ENCODE peak calls at places on chromosomes 2 and 18, in nine cellular contexts. L is RWPE1, G is mesothelial cell of epicardium, N is sciatic nerve, C is NB4, Q is GM23338, T is T-helper 2 cell, B is HL-60, I is ACHN. W is an unnamed sample.

GRCh38 chr2:217466104-217466503 is 536.7 kb downstream of the TNS1 start:
- DNase-seq in L (no peak), G (no peak), N (no peak), C (no peak), Q (no peak), T (no peak), B (no peak), I (no peak), W (no peak)

GRCh38 chr18:57210711-57211411 is 64.0 kb downstream of the BOD1L2 start:
- DNase-seq in L (peak; percentile 23), G (no peak), N (no peak), C (no peak), Q (no peak), T (no peak), B (no peak), I (no peak), W (no peak)

GRCh38 chr2:98926601-98927000 is 9.4 kb downstream of the CRACDL start:
- DNase-seq in L (peak; percentile 51), G (no peak), N (no peak), C (no peak), Q (no peak), T (no peak), B (no peak), I (no peak), W (no peak)

GRCh38 chr2:218217366-218218309 is 649 bp downstream of the ARPC2 start:
- DNase-seq in L (peak; percentile 50), G (peak; percentile 60), N (peak; percentile 80), C (peak; percentile 87), Q (peak; percentile 68), T (peak; percentile 83), B (no peak), I (peak; percentile 55), W (no peak)

GRCh38 chr18:42011053-42011452 is 56.0 kb downstream of the PIK3C3 start:
- DNase-seq in L (no peak), G (no peak), N (no peak), C (no peak), Q (no peak), T (peak; percentile 33), B (no peak), I (no peak), W (no peak)

GRCh38 chr2:164046040-164046439 is 310.2 kb upstream of the FIGN start:
- DNase-seq in L (no peak), G (no peak), N (no peak), C (no peak), Q (no peak), T (no peak), B (no peak), I (no peak), W (no peak)

GRCh38 chr2:203892207-203892606 is 24.6 kb downstream of the CTLA4 start:
- DNase-seq in L (no peak), G (no peak), N (no peak), C (no peak), Q (peak; percentile 11), T (no peak), B (no peak), I (no peak), W (no peak)

GRCh38 chr18:48868468-48869466 is 82.0 kb downstream of the SMAD7 start:
- DNase-seq in L (no peak), G (no peak), N (no peak), C (peak; percentile 63), Q (no peak), T (peak; percentile 98), B (peak; percentile 26), I (no peak), W (no peak)

GRCh38 chr2:30326497-30326896 is 95.2 kb downstream of the LBH start:
- DNase-seq in L (no peak), G (no peak), N (no peak), C (no peak), Q (no peak), T (no peak), B (no peak), I (no peak), W (no peak)

W was measured in NCI-H2081.